ENCODE peak calls at places on chromosomes 5 and 9, in five cellular contexts. One of them, this sample, is unnamed.

GRCh38 chr9:89850633-89851325 is 246.0 kb downstream of the GADD45G start:
- DNase-seq in lung: peak
- DNase-seq in hepatocyte: peak
- DNase-seq in left ventricle myocardium inferior: no peak
- DNase-seq in coronary artery: peak
- DNase-seq in this sample: no peak

GRCh38 chr5:55911784-55912653 is 60.9 kb downstream of the IL31RA start:
- DNase-seq in lung: no peak
- DNase-seq in hepatocyte: no peak
- DNase-seq in left ventricle myocardium inferior: no peak
- DNase-seq in coronary artery: no peak
- DNase-seq in this sample: no peak

GRCh38 chr5:115553082-115553481 is 8.5 kb upstream of the FEM1C start:
- DNase-seq in lung: no peak
- DNase-seq in hepatocyte: no peak
- DNase-seq in left ventricle myocardium inferior: no peak
- DNase-seq in coronary artery: no peak
- DNase-seq in this sample: no peak

GRCh38 chr5:40614923-40615585 is 64.7 kb upstream of the PTGER4 start:
- DNase-seq in lung: no peak
- DNase-seq in hepatocyte: no peak
- DNase-seq in left ventricle myocardium inferior: no peak
- DNase-seq in coronary artery: no peak
- DNase-seq in this sample: no peak

GRCh38 chr9:3043369-3043768 is 199.5 kb upstream of the PUM3 start:
- DNase-seq in lung: no peak
- DNase-seq in hepatocyte: no peak
- DNase-seq in left ventricle myocardium inferior: no peak
- DNase-seq in coronary artery: no peak
- DNase-seq in this sample: no peak

GRCh38 chr9:116160676-116161571 is 7.3 kb downstream of the PAPPA start:
- DNase-seq in lung: no peak
- DNase-seq in hepatocyte: no peak
- DNase-seq in left ventricle myocardium inferior: no peak
- DNase-seq in coronary artery: no peak
- DNase-seq in this sample: no peak

GRCh38 chr9:112548836-112549235 is 62.2 kb downstream of the KIAA1958 start:
- DNase-seq in lung: no peak
- DNase-seq in hepatocyte: no peak
- DNase-seq in left ventricle myocardium inferior: no peak
- DNase-seq in coronary artery: no peak
- DNase-seq in this sample: no peak

GRCh38 chr5:106393276-106393675 is 1277.5 kb downstream of the EFNA5 start:
- DNase-seq in lung: no peak
- DNase-seq in hepatocyte: no peak
- DNase-seq in left ventricle myocardium inferior: no peak
- DNase-seq in coronary artery: no peak
- DNase-seq in this sample: no peak

GRCh38 chr9:1871486-1872181 is 143.5 kb upstream of the SMARCA2 start:
- DNase-seq in lung: no peak
- DNase-seq in hepatocyte: no peak
- DNase-seq in left ventricle myocardium inferior: no peak
- DNase-seq in coronary artery: no peak
- DNase-seq in this sample: no peak

GRCh38 chr9:98569070-98569469 is 139.7 kb downstream of the GABBR2 start:
- DNase-seq in lung: no peak
- DNase-seq in hepatocyte: no peak
- DNase-seq in left ventricle myocardium inferior: no peak
- DNase-seq in coronary artery: no peak
- DNase-seq in this sample: no peak

GRCh38 chr9:116174347-116174746 is 20.8 kb downstream of the PAPPA start:
- DNase-seq in lung: no peak
- DNase-seq in hepatocyte: peak
- DNase-seq in left ventricle myocardium inferior: no peak
- DNase-seq in coronary artery: no peak
- DNase-seq in this sample: no peak

GRCh38 chr5:118937393-118938061 is 50.8 kb downstream of the DTWD2 start:
- DNase-seq in lung: no peak
- DNase-seq in hepatocyte: no peak
- DNase-seq in left ventricle myocardium inferior: no peak
- DNase-seq in coronary artery: no peak
- DNase-seq in this sample: no peak

GRCh38 chr5:39209924-39210323 is 9.4 kb downstream of the FYB1 start:
- DNase-seq in lung: no peak
- DNase-seq in hepatocyte: no peak
- DNase-seq in left ventricle myocardium inferior: no peak
- DNase-seq in coronary artery: no peak
- DNase-seq in this sample: no peak

GRCh38 chr5:68420476-68421344 is 205.2 kb downstream of the PIK3R1 start:
- DNase-seq in lung: no peak
- DNase-seq in hepatocyte: no peak
- DNase-seq in left ventricle myocardium inferior: peak
- DNase-seq in coronary artery: no peak
- DNase-seq in this sample: no peak

GRCh38 chr9:132404228-132404881 is 2.3 kb downstream of the TTF1 start:
- DNase-seq in lung: no peak
- DNase-seq in hepatocyte: no peak
- DNase-seq in left ventricle myocardium inferior: no peak
- DNase-seq in coronary artery: no peak
- DNase-seq in this sample: no peak

GRCh38 chr5:55597014-55597981 is 62.5 kb upstream of the PLPP1 start:
- DNase-seq in lung: peak
- DNase-seq in hepatocyte: peak
- DNase-seq in left ventricle myocardium inferior: peak
- DNase-seq in coronary artery: no peak
- DNase-seq in this sample: no peak

GRCh38 chr5:43020294-43020711 is 19.8 kb downstream of the ANXA2R start:
- DNase-seq in lung: no peak
- DNase-seq in hepatocyte: no peak
- DNase-seq in left ventricle myocardium inferior: no peak
- DNase-seq in coronary artery: no peak
- DNase-seq in this sample: no peak

GRCh38 chr5:78009937-78010527 is 233.9 kb upstream of the TBCA start:
- DNase-seq in lung: no peak
- DNase-seq in hepatocyte: peak
- DNase-seq in left ventricle myocardium inferior: no peak
- DNase-seq in coronary artery: no peak
- DNase-seq in this sample: no peak

GRCh38 chr5:125357660-125358059 is 611.2 kb upstream of the ZNF608 start:
- DNase-seq in lung: no peak
- DNase-seq in hepatocyte: no peak
- DNase-seq in left ventricle myocardium inferior: no peak
- DNase-seq in coronary artery: no peak
- DNase-seq in this sample: no peak

GRCh38 chr9:31248156-31248555 is 1136.3 kb upstream of the ACO1 start:
- DNase-seq in lung: no peak
- DNase-seq in hepatocyte: no peak
- DNase-seq in left ventricle myocardium inferior: no peak
- DNase-seq in coronary artery: no peak
- DNase-seq in this sample: no peak

GRCh38 chr5:165138261-165138660 is 1632.8 kb downstream of the MAT2B start:
- DNase-seq in lung: no peak
- DNase-seq in hepatocyte: no peak
- DNase-seq in left ventricle myocardium inferior: no peak
- DNase-seq in coronary artery: no peak
- DNase-seq in this sample: no peak

GRCh38 chr9:133735415-133735775 is 2.8 kb downstream of the SARDH start:
- DNase-seq in lung: no peak
- DNase-seq in hepatocyte: no peak
- DNase-seq in left ventricle myocardium inferior: no peak
- DNase-seq in coronary artery: peak
- DNase-seq in this sample: peak

GRCh38 chr5:612498-613424 is 621 bp downstream of the CEP72 start:
- DNase-seq in lung: no peak
- DNase-seq in hepatocyte: no peak
- DNase-seq in left ventricle myocardium inferior: no peak
- DNase-seq in coronary artery: peak
- DNase-seq in this sample: peak

GRCh38 chr9:88826181-88826580 is 165.1 kb upstream of the S1PR3 start:
- DNase-seq in lung: no peak
- DNase-seq in hepatocyte: no peak
- DNase-seq in left ventricle myocardium inferior: no peak
- DNase-seq in coronary artery: no peak
- DNase-seq in this sample: no peak

GRCh38 chr9:73269430-73270101 is 117.9 kb downstream of the ANXA1 start:
- DNase-seq in lung: no peak
- DNase-seq in hepatocyte: peak
- DNase-seq in left ventricle myocardium inferior: no peak
- DNase-seq in coronary artery: no peak
- DNase-seq in this sample: no peak

GRCh38 chr5:17180330-17180843 is 37.0 kb upstream of the BASP1 start:
- DNase-seq in lung: no peak
- DNase-seq in hepatocyte: no peak
- DNase-seq in left ventricle myocardium inferior: no peak
- DNase-seq in coronary artery: no peak
- DNase-seq in this sample: no peak

GRCh38 chr5:122707796-122708195 is 67.1 kb upstream of the SNX2 start:
- DNase-seq in lung: no peak
- DNase-seq in hepatocyte: no peak
- DNase-seq in left ventricle myocardium inferior: no peak
- DNase-seq in coronary artery: no peak
- DNase-seq in this sample: no peak

GRCh38 chr5:142783601-142784291 is 13.6 kb downstream of the ARHGAP26 start:
- DNase-seq in lung: no peak
- DNase-seq in hepatocyte: no peak
- DNase-seq in left ventricle myocardium inferior: peak
- DNase-seq in coronary artery: no peak
- DNase-seq in this sample: no peak

GRCh38 chr9:98180996-98181395 is 11.4 kb downstream of the CORO2A start:
- DNase-seq in lung: no peak
- DNase-seq in hepatocyte: no peak
- DNase-seq in left ventricle myocardium inferior: no peak
- DNase-seq in coronary artery: no peak
- DNase-seq in this sample: no peak

GRCh38 chr5:122140900-122141299 is 11.6 kb downstream of the ZNF474 start:
- DNase-seq in lung: no peak
- DNase-seq in hepatocyte: no peak
- DNase-seq in left ventricle myocardium inferior: no peak
- DNase-seq in coronary artery: no peak
- DNase-seq in this sample: no peak

GRCh38 chr9:133536536-133536935 is 2.0 kb downstream of the ADAMTSL2 start:
- DNase-seq in lung: no peak
- DNase-seq in hepatocyte: no peak
- DNase-seq in left ventricle myocardium inferior: no peak
- DNase-seq in coronary artery: no peak
- DNase-seq in this sample: no peak

DNA sequence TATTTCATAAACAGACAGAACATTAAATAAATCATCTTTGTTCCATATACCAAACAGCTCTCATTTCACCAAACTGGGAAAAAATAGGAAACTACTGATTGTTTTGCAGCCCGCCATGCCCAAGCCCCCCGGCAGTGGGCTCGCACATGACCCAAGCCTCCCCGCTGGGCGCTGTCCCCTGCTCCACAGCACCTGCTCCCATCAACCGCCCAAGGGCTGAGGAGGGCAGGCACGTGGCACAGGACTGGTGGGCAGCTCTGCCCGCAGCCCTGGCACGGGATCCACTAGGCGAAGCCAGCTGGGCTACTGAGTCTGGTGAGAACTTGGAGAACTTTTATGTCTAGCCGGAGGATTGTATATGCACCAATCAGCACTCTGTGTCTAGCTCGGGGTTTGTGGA is 554.8 kb upstream of the CCNG1 start:
- DNase-seq in lung: no peak
- DNase-seq in hepatocyte: no peak
- DNase-seq in left ventricle myocardium inferior: no peak
- DNase-seq in coronary artery: no peak
- DNase-seq in this sample: peak
- H3K4me3 ChIP-seq in lung: no peak
- H3K4me3 ChIP-seq in hepatocyte: no peak
- H3K4me3 ChIP-seq in left ventricle myocardium inferior: no peak
- H3K4me3 ChIP-seq in coronary artery: no peak
- H3K4me3 ChIP-seq in this sample: no peak

GRCh38 chr5:61416410-61416809 is 84.4 kb downstream of the ZSWIM6 start:
- DNase-seq in lung: no peak
- DNase-seq in hepatocyte: no peak
- DNase-seq in left ventricle myocardium inferior: no peak
- DNase-seq in coronary artery: no peak
- DNase-seq in this sample: no peak

GRCh38 chr5:61416010-61416409 is 84.0 kb downstream of the ZSWIM6 start:
- DNase-seq in lung: no peak
- DNase-seq in hepatocyte: peak
- DNase-seq in left ventricle myocardium inferior: no peak
- DNase-seq in coronary artery: no peak
- DNase-seq in this sample: no peak

GRCh38 chr5:61419141-61419540 is 87.1 kb downstream of the ZSWIM6 start:
- DNase-seq in lung: no peak
- DNase-seq in hepatocyte: no peak
- DNase-seq in left ventricle myocardium inferior: no peak
- DNase-seq in coronary artery: no peak
- DNase-seq in this sample: no peak

GRCh38 chr5:61417851-61418250 is 85.8 kb downstream of the ZSWIM6 start:
- DNase-seq in lung: no peak
- DNase-seq in hepatocyte: no peak
- DNase-seq in left ventricle myocardium inferior: no peak
- DNase-seq in coronary artery: no peak
- DNase-seq in this sample: no peak

DNA sequence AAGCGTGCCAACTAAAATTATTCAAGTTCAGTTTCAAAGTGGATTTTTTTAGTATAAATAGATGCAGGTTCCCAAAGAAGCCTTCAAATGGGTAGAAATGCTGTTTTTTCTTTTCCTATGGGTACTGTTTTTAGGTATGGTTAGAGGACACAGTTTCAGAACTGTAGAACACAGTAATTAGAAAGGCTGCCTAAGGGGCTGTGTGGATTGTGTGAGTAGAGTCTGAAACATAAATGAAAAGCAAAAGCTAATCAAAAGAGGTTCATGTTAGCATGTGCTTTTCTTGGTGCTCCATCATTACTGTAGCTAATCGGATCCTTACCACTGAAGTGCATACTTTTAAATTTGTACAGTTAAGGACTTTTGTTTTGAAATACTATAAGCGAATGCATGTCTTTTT is 85.3 kb downstream of the ZSWIM6 start:
- DNase-seq in lung: no peak
- DNase-seq in hepatocyte: no peak
- DNase-seq in left ventricle myocardium inferior: no peak
- DNase-seq in coronary artery: no peak
- DNase-seq in this sample: no peak
- TF ChIP-seq CTCF in lung: no peak
- TF ChIP-seq CTCF in hepatocyte: no peak
- TF ChIP-seq CTCF in left ventricle myocardium inferior: no peak
- TF ChIP-seq CTCF in coronary artery: no peak
- TF ChIP-seq CTCF in this sample: no peak

GRCh38 chr5:154271936-154272514 is 81.5 kb downstream of the GALNT10 start:
- DNase-seq in lung: no peak
- DNase-seq in hepatocyte: no peak
- DNase-seq in left ventricle myocardium inferior: no peak
- DNase-seq in coronary artery: no peak
- DNase-seq in this sample: no peak
- H3K27ac ChIP-seq in lung: no peak
- H3K27ac ChIP-seq in hepatocyte: no peak
- H3K27ac ChIP-seq in left ventricle myocardium inferior: peak
- H3K27ac ChIP-seq in coronary artery: no peak
- H3K27ac ChIP-seq in this sample: no peak

DNA sequence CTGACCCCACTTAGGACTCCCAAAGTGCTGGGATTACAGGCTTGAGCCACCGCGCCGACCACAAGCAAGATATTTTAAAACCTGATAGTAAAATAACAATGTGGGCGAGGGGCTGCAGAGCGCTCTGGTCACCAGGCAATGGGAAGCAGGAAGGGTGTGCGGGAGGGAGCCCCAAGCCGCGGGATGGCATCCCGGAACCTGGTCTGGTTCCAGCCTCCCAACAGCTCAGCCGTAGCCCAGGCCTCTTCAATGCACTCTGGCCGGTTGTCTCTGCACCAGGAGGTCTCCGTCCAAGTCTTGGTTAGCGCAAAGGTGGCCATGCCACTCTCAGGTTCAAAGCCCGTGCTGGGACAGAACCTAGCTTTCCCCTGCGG is 694 bp upstream of the UAP1L1 start:
- DNase-seq in lung: no peak
- DNase-seq in hepatocyte: no peak
- DNase-seq in left ventricle myocardium inferior: no peak
- DNase-seq in coronary artery: no peak
- DNase-seq in this sample: no peak
- H3K4me3 ChIP-seq in lung: peak
- H3K4me3 ChIP-seq in hepatocyte: no peak
- H3K4me3 ChIP-seq in left ventricle myocardium inferior: peak
- H3K4me3 ChIP-seq in coronary artery: peak
- H3K4me3 ChIP-seq in this sample: no peak

This sample was measured in RWPE2.